ENCODE peak calls at places on chromosomes 7 and 10, in five cellular contexts. One of them, this sample, is unnamed.

GRCh38 chr7:16083931-16084330 is 337.4 kb downstream of the CRPPA start:
- DNase-seq in lung: no peak
- DNase-seq in naive thymus-derived CD8-positive, alpha-beta T cell: no peak
- DNase-seq in ACHN: peak
- DNase-seq in GM13977: no peak
- DNase-seq in this sample: no peak

GRCh38 chr7:95798401-95798930 is 26.1 kb downstream of the DYNC1I1 start:
- DNase-seq in lung: no peak
- DNase-seq in naive thymus-derived CD8-positive, alpha-beta T cell: no peak
- DNase-seq in ACHN: no peak
- DNase-seq in GM13977: no peak
- DNase-seq in this sample: no peak

GRCh38 chr10:99620713-99621453 is 644 bp upstream of the SLC25A28 start:
- DNase-seq in lung: peak
- DNase-seq in naive thymus-derived CD8-positive, alpha-beta T cell: peak
- DNase-seq in ACHN: peak
- DNase-seq in GM13977: peak
- DNase-seq in this sample: peak

GRCh38 chr7:45627691-45628456 is 53.7 kb downstream of the ADCY1 start:
- DNase-seq in lung: no peak
- DNase-seq in naive thymus-derived CD8-positive, alpha-beta T cell: no peak
- DNase-seq in ACHN: no peak
- DNase-seq in GM13977: no peak
- DNase-seq in this sample: no peak

GRCh38 chr7:118372530-118372929 is 148.0 kb downstream of the ANKRD7 start:
- DNase-seq in lung: no peak
- DNase-seq in naive thymus-derived CD8-positive, alpha-beta T cell: no peak
- DNase-seq in ACHN: no peak
- DNase-seq in GM13977: no peak
- DNase-seq in this sample: no peak

GRCh38 chr7:91082038-91082437 is 182.2 kb upstream of the FZD1 start:
- DNase-seq in lung: no peak
- DNase-seq in naive thymus-derived CD8-positive, alpha-beta T cell: no peak
- DNase-seq in ACHN: peak
- DNase-seq in GM13977: no peak
- DNase-seq in this sample: no peak

GRCh38 chr7:4198301-4198700 is 483.8 kb upstream of the FOXK1 start:
- DNase-seq in lung: no peak
- DNase-seq in naive thymus-derived CD8-positive, alpha-beta T cell: no peak
- DNase-seq in ACHN: no peak
- DNase-seq in GM13977: no peak
- DNase-seq in this sample: no peak

GRCh38 chr10:71752391-71753090 is 20.8 kb downstream of the VSIR start:
- DNase-seq in lung: no peak
- DNase-seq in naive thymus-derived CD8-positive, alpha-beta T cell: peak
- DNase-seq in ACHN: no peak
- DNase-seq in GM13977: no peak
- DNase-seq in this sample: no peak

GRCh38 chr7:1748076-1748750 is 78.1 kb downstream of the ELFN1 start:
- DNase-seq in lung: no peak
- DNase-seq in naive thymus-derived CD8-positive, alpha-beta T cell: peak
- DNase-seq in ACHN: no peak
- DNase-seq in GM13977: no peak
- DNase-seq in this sample: peak

GRCh38 chr7:10557375-10557774 is 416.3 kb upstream of the PHF14 start:
- DNase-seq in lung: no peak
- DNase-seq in naive thymus-derived CD8-positive, alpha-beta T cell: no peak
- DNase-seq in ACHN: no peak
- DNase-seq in GM13977: no peak
- DNase-seq in this sample: no peak

GRCh38 chr10:43128958-43129706 is 9.1 kb upstream of the CSGALNACT2 start:
- DNase-seq in lung: peak
- DNase-seq in naive thymus-derived CD8-positive, alpha-beta T cell: no peak
- DNase-seq in ACHN: peak
- DNase-seq in GM13977: peak
- DNase-seq in this sample: no peak

GRCh38 chr10:10293431-10293830 is 724.2 kb upstream of the CELF2 start:
- DNase-seq in lung: no peak
- DNase-seq in naive thymus-derived CD8-positive, alpha-beta T cell: no peak
- DNase-seq in ACHN: no peak
- DNase-seq in GM13977: no peak
- DNase-seq in this sample: no peak